ENCODE peak calls at places on chromosomes 13 and 19, in four cellular contexts. One of them, this sample, is unnamed.

GRCh38 chr13:40496035-40496810 is 170.2 kb downstream of the FOXO1 start:
- DNase-seq in uterus: no peak
- DNase-seq in stomach: no peak
- DNase-seq in ovary: no peak
- DNase-seq in this sample: no peak

GRCh38 chr13:88887045-88887662 is 1216.0 kb downstream of the SLITRK5 start:
- DNase-seq in stomach: no peak
- DNase-seq in ovary: no peak
- DNase-seq in uterus: no peak
- DNase-seq in this sample: no peak

GRCh38 chr13:79735228-79735627 is 254.3 kb downstream of the NDFIP2 start:
- DNase-seq in uterus: no peak
- DNase-seq in stomach: no peak
- DNase-seq in ovary: no peak
- DNase-seq in this sample: no peak

GRCh38 chr19:45103625-45104319 is 10.8 kb downstream of the PPP1R37 start:
- DNase-seq in ovary: no peak
- DNase-seq in uterus: no peak
- DNase-seq in stomach: no peak
- DNase-seq in this sample: no peak

GRCh38 chr19:16379521-16380313 is 55.1 kb downstream of the KLF2 start:
- DNase-seq in uterus: no peak
- DNase-seq in stomach: no peak
- DNase-seq in ovary: peak; percentile 16
- DNase-seq in this sample: no peak

GRCh38 chr19:43798546-43799409 is 3.5 kb downstream of the LYPD5 start:
- DNase-seq in ovary: peak; percentile 37
- DNase-seq in uterus: no peak
- DNase-seq in stomach: peak; percentile 62
- DNase-seq in this sample: no peak

GRCh38 chr13:29569253-29570057 is 26.0 kb downstream of the SLC7A1 start:
- DNase-seq in ovary: no peak
- DNase-seq in stomach: peak; percentile 85
- DNase-seq in uterus: no peak
- DNase-seq in this sample: no peak

GRCh38 chr13:37429976-37430375 is 168.6 kb downstream of the POSTN start:
- DNase-seq in ovary: no peak
- DNase-seq in stomach: no peak
- DNase-seq in uterus: no peak
- DNase-seq in this sample: no peak

GRCh38 chr19:52516191-52516590 is 11.3 kb upstream of the ZNF808 start:
- DNase-seq in stomach: no peak
- DNase-seq in uterus: no peak
- DNase-seq in ovary: no peak
- DNase-seq in this sample: no peak

GRCh38 chr13:99380921-99381645 is 73.9 kb upstream of the GPR183 start:
- DNase-seq in ovary: no peak
- DNase-seq in uterus: no peak
- DNase-seq in stomach: no peak
- DNase-seq in this sample: no peak

GRCh38 chr19:46760363-46760762 is 14.1 kb upstream of the STRN4 start:
- DNase-seq in stomach: no peak
- DNase-seq in ovary: no peak
- DNase-seq in uterus: no peak
- DNase-seq in this sample: no peak

GRCh38 chr13:29878101-29878500 is 27.7 kb upstream of the UBL3 start:
- DNase-seq in stomach: no peak
- DNase-seq in ovary: no peak
- DNase-seq in uterus: no peak
- DNase-seq in this sample: no peak

GRCh38 chr13:90545070-90545840 is 802.2 kb upstream of the MIR17HG start:
- DNase-seq in uterus: no peak
- DNase-seq in ovary: no peak
- DNase-seq in stomach: no peak
- DNase-seq in this sample: no peak

GRCh38 chr19:1133471-1133929 is 29.7 kb downstream of the GPX4 start:
- DNase-seq in uterus: no peak
- DNase-seq in ovary: no peak
- DNase-seq in stomach: peak; percentile 56
- DNase-seq in this sample: peak; percentile 65

GRCh38 chr13:44969858-44970484 is 19.3 kb downstream of the NUFIP1 start:
- DNase-seq in ovary: no peak
- DNase-seq in uterus: no peak
- DNase-seq in stomach: no peak
- DNase-seq in this sample: no peak

GRCh38 chr19:19738564-19738963 is 5.7 kb upstream of the ZNF14 start:
- DNase-seq in stomach: no peak
- DNase-seq in uterus: no peak
- DNase-seq in ovary: no peak
- DNase-seq in this sample: no peak

GRCh38 chr19:29815231-29815630 is 3.4 kb downstream of the CCNE1 start:
- DNase-seq in uterus: no peak
- DNase-seq in stomach: no peak
- DNase-seq in ovary: no peak
- DNase-seq in this sample: no peak

GRCh38 chr13:68727165-68727564 is 1380.5 kb upstream of the ATXN8OS start:
- DNase-seq in stomach: no peak
- DNase-seq in uterus: no peak
- DNase-seq in ovary: no peak
- DNase-seq in this sample: no peak

DNA sequence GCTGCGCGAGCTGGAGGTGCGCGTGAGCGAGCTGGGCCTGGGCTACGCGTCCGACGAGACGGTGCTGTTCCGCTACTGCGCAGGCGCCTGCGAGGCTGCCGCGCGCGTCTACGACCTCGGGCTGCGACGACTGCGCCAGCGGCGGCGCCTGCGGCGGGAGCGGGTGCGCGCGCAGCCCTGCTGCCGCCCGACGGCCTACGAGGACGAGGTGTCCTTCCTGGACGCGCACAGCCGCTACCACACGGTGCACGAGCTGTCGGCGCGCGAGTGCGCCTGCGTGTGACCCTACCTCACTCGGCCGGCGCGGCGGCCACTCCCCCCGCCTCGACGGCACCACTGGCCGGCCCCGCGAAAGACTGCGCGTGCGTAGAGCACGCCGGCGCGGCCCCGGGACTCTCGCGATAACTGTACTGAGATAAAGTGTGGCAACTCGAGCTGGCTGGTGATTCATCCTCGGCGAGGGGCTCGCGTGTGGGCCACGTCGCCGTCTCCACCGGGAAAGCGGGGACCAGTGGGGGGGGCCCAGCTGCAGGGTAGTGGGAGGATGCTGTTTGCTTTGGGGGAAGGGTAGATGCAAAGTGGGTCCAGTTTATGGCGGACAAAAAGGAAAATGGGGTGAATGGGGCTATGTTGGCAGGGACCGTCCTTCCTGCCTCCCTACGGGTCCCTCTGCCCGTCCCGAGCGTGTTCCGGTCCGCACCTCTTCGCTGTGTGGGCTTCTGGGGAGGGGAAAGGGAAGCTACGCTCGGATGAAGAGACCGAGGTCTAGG is 11.4 kb downstream of the FUT6 start:
- DNase-seq in ovary: peak; percentile 88
- DNase-seq in stomach: peak; percentile 95
- DNase-seq in uterus: peak; percentile 64
- DNase-seq in this sample: peak; percentile 68
- TF ChIP-seq POLR2A in ovary: no peak
- TF ChIP-seq POLR2A in stomach: peak; percentile 62
- TF ChIP-seq POLR2A in uterus: peak; percentile 89
- TF ChIP-seq POLR2A in this sample: peak; percentile 61

DNA sequence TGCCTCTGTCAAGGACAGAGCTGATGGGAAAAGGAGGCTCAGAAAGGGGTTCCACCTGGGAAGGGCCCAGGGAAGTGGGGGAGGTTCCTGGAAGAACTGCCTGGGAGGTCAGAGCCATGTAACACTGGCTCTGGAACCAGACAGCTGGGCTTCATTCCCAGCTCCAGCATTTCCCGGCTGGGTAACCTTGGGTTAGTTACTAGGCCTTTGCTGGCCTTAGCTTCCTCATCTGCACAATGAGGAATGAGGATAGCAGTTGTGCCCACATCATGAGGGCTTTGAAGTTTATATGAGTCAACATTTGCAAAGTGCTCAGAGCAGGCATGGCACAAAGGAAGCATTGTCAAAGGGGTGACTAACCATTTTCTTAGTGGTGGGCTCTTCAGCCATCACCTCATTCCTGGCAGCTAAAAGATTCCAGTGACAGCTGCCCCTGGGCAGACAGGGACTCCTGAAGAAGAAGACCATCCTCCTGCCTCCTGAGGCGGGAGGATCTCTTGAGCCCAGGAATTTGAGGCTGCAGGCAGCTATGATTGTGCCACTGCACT is 1.7 kb upstream of the DNAJB1 start:
- DNase-seq in uterus: no peak
- DNase-seq in stomach: peak; percentile 57
- DNase-seq in ovary: no peak
- DNase-seq in this sample: peak; percentile 83
- TF ChIP-seq POLR2A in uterus: no peak
- TF ChIP-seq POLR2A in stomach: no peak
- TF ChIP-seq POLR2A in ovary: no peak
- TF ChIP-seq POLR2A in this sample: no peak

GRCh38 chr19:58400916-58401824 is 5.7 kb downstream of the RNF225 start:
- DNase-seq in stomach: peak; percentile 100
- DNase-seq in uterus: peak; percentile 100
- DNase-seq in ovary: peak; percentile 100
- DNase-seq in this sample: peak; percentile 100
- TF ChIP-seq POLR2A in stomach: peak; percentile 59
- TF ChIP-seq POLR2A in uterus: peak; percentile 59
- TF ChIP-seq POLR2A in ovary: peak; percentile 61
- TF ChIP-seq POLR2A in this sample: peak; percentile 97

DNA sequence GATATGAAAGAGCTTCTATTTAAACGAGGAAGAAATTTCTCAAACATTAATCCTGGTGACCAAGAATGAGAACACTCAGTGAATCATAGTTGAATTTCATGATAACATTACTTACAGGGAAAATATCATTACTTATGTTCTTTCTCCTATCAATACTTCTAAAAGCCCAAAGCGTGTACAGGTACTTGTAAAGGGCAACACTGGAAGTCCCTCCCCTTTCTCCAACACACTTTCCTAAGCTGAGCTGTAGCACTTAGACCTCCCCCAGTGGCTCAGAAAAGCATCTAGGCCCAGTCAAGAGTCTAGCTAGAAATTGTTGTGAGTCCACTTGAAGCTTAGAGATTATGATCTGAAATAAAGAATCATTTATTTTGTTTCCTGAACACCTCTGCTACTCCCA is 150.7 kb downstream of the ABCC4 start:
- DNase-seq in stomach: no peak
- DNase-seq in uterus: no peak
- DNase-seq in ovary: no peak
- DNase-seq in this sample: no peak
- TF ChIP-seq POLR2A in stomach: no peak
- TF ChIP-seq POLR2A in uterus: no peak
- TF ChIP-seq POLR2A in ovary: no peak
- TF ChIP-seq POLR2A in this sample: no peak

GRCh38 chr13:107322228-107322627 is 754.3 kb upstream of the ARGLU1 start:
- DNase-seq in stomach: no peak
- DNase-seq in ovary: no peak
- DNase-seq in uterus: no peak
- DNase-seq in this sample: no peak
- TF ChIP-seq POLR2A in stomach: no peak
- TF ChIP-seq POLR2A in ovary: no peak
- TF ChIP-seq POLR2A in uterus: no peak
- TF ChIP-seq POLR2A in this sample: no peak

DNA sequence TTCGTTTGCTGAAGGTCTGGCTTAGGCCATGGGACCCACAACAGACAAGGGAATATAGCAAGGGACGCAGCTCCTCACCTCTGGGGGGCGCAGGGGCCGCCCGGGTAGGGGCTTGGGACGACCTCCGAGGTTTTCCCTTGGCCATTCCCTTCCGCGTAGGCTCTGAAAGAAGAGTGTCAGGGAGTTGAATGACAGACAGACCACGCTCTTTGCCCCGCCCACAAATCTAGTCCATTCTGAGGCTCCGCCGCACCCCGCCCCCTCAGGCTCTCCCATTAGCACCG is 11.4 kb upstream of the ZNF414 start:
- DNase-seq in uterus: no peak
- DNase-seq in ovary: no peak
- DNase-seq in stomach: no peak
- DNase-seq in this sample: no peak
- TF ChIP-seq POLR2A in uterus: peak; percentile 25
- TF ChIP-seq POLR2A in ovary: no peak
- TF ChIP-seq POLR2A in stomach: no peak
- TF ChIP-seq POLR2A in this sample: peak; percentile 49

GRCh38 chr19:41882568-41883462 is at the start of gene ARHGEF1:
- DNase-seq in stomach: peak; percentile 62
- DNase-seq in ovary: peak; percentile 66
- DNase-seq in uterus: peak; percentile 51
- DNase-seq in this sample: peak; percentile 65
- TF ChIP-seq POLR2A in stomach: no peak
- TF ChIP-seq POLR2A in ovary: no peak
- TF ChIP-seq POLR2A in uterus: peak; percentile 35
- TF ChIP-seq POLR2A in this sample: no peak

GRCh38 chr19:49641688-49642487 is at the start of gene SCAF1:
- DNase-seq in stomach: peak; percentile 100
- DNase-seq in uterus: peak; percentile 99
- DNase-seq in ovary: peak; percentile 99
- DNase-seq in this sample: peak; percentile 95

GRCh38 chr19:49642488-49643035 is 553 bp downstream of the SCAF1 start:
- DNase-seq in stomach: no peak
- DNase-seq in uterus: no peak
- DNase-seq in ovary: no peak
- DNase-seq in this sample: no peak

GRCh38 chr19:49639401-49640112 is 386 bp downstream of the RRAS start:
- DNase-seq in stomach: no peak
- DNase-seq in ovary: no peak
- DNase-seq in uterus: peak; percentile 52
- DNase-seq in this sample: no peak

GRCh38 chr19:49638360-49638759 is 1.6 kb downstream of the RRAS start:
- DNase-seq in uterus: peak; percentile 43
- DNase-seq in stomach: no peak
- DNase-seq in ovary: no peak
- DNase-seq in this sample: no peak

GRCh38 chr19:49640113-49640898 is at the start of gene RRAS:
- DNase-seq in uterus: peak; percentile 99
- DNase-seq in ovary: peak; percentile 98
- DNase-seq in stomach: peak; percentile 100
- DNase-seq in this sample: peak; percentile 99
- TF ChIP-seq POLR2A in uterus: peak; percentile 93
- TF ChIP-seq POLR2A in ovary: peak; percentile 97
- TF ChIP-seq POLR2A in stomach: no peak
- TF ChIP-seq POLR2A in this sample: peak; percentile 53

This sample was measured in H54.